ENCODE peak calls at places on chromosomes 2 and 18, in seven cellular contexts. V is GM23338, U is GM12878, Q is HCT116, N is Panc1, R is SK-N-SH, A is A549. T is an unnamed sample.

GRCh38 chr2:105894327-105894944 is 149.7 kb downstream of the NCK2 start:
- DNase-seq in U (no peak), V (no peak), Q (no peak), R (no peak), A (no peak), N (no peak), T (no peak)

GRCh38 chr2:159164457-159164894 is 122.0 kb downstream of the WDSUB1 start:
- DNase-seq in V (no peak), N (no peak), R (no peak), A (no peak), Q (no peak), U (no peak), T (no peak)

GRCh38 chr2:168075446-168075845 is 171.9 kb downstream of the STK39 start:
- DNase-seq in Q (no peak), R (no peak), V (no peak), N (no peak), A (no peak), U (no peak), T (no peak)

GRCh38 chr2:199940373-199940772 is 14.9 kb downstream of the TYW5 start:
- DNase-seq in V (peak; percentile 59), Q (peak; percentile 21), A (peak; percentile 41), R (peak; percentile 14), U (no peak), N (no peak), T (no peak)

GRCh38 chr2:38407111-38407682 is 30.1 kb upstream of the ATL2 start:
- DNase-seq in U (no peak), R (no peak), N (no peak), V (no peak), Q (no peak), A (no peak), T (no peak)

GRCh38 chr2:94874277-94874997 is 3.2 kb downstream of the TEKT4 start:
- DNase-seq in V (peak; percentile 91), U (no peak), N (peak; percentile 32), R (peak; percentile 89), Q (peak; percentile 24), A (peak; percentile 58), T (peak; percentile 89)

GRCh38 chr2:129717560-129718128 is 261.8 kb upstream of the RAB6C start:
- DNase-seq in V (no peak), A (no peak), U (no peak), Q (no peak), R (no peak), N (no peak), T (no peak)

GRCh38 chr18:24805156-24805555 is 344.7 kb downstream of the HRH4 start:
- DNase-seq in V (no peak), U (no peak), R (no peak), A (no peak), N (no peak), Q (no peak), T (no peak)

GRCh38 chr2:1728821-1729220 is 15.5 kb downstream of the PXDN start:
- DNase-seq in N (no peak), A (no peak), V (peak; percentile 79), Q (no peak), R (peak; percentile 87), U (no peak), T (no peak)

GRCh38 chr2:64807417-64807816 is 153.7 kb upstream of the SERTAD2 start:
- DNase-seq in U (peak; percentile 53), V (no peak), N (no peak), A (peak; percentile 84), R (no peak), Q (peak; percentile 70), T (no peak)

GRCh38 chr2:67631474-67631873 is 234.3 kb downstream of the ETAA1 start:
- DNase-seq in Q (no peak), U (no peak), A (no peak), N (no peak), R (no peak), V (peak; percentile 7), T (no peak)

GRCh38 chr18:79442508-79443221 is 46.9 kb downstream of the NFATC1 start:
- DNase-seq in R (no peak), U (no peak), V (no peak), Q (no peak), A (no peak), N (no peak), T (no peak)

GRCh38 chr18:75818336-75818735 is 390.8 kb upstream of the SMIM21 start:
- DNase-seq in Q (no peak), N (no peak), A (no peak), V (no peak), U (no peak), R (no peak), T (no peak)

GRCh38 chr2:227117027-227117426 is 47.0 kb downstream of the COL4A4 start:
- DNase-seq in R (no peak), V (no peak), Q (no peak), U (no peak), A (no peak), N (no peak), T (no peak)

GRCh38 chr2:23256643-23257042 is 128.3 kb upstream of the KLHL29 start:
- DNase-seq in Q (no peak), R (no peak), A (no peak), N (no peak), V (no peak), U (no peak), T (no peak)

GRCh38 chr18:13463526-13463925 is 245.0 kb downstream of the LDLRAD4 start:
- DNase-seq in Q (no peak), N (no peak), U (no peak), V (no peak), A (no peak), R (no peak), T (no peak)

GRCh38 chr18:13465126-13465446 is 246.5 kb downstream of the LDLRAD4 start:
- DNase-seq in N (no peak), A (no peak), U (no peak), V (no peak), Q (no peak), R (no peak), T (no peak)

GRCh38 chr18:13465476-13465875 is 246.9 kb downstream of the LDLRAD4 start:
- DNase-seq in U (no peak), N (no peak), A (no peak), V (no peak), Q (no peak), R (no peak), T (no peak)

GRCh38 chr18:13462686-13463085 is 244.1 kb downstream of the LDLRAD4 start:
- DNase-seq in U (no peak), N (no peak), V (no peak), A (no peak), Q (no peak), R (no peak), T (no peak)

DNA sequence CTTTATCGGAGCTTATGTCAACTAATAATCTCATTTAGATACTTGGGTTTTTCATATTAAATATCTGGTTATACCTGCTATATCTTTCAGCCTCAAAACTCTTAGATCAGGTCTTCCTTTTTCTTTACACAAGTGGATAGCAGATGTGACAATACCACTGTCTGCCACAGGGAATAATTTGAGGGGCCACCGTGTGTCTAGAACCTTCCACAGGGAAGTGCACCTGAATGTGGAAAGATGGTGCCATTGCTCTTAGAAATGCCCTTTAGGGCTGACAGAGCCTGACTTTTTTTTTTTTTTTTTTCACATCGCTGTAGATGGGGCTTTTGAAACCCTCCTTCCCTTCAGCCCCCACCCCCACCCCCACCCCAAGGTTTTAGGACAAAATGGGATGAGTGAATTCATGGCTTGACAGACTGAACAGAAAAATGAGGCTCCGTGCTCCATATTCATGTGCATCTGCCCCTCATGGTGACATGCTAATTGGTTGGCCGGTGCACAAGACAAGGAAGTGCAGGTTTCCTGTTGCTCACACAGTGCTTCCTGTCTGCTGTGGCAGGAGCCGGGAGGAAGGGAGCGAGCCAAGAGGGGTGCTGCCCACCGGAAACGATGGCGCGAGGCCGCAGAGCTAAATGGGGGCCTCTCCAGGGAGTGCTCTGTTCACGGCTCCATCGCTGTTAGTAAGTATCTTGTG is 246.0 kb downstream of the LDLRAD4 start:
- DNase-seq in R (no peak), N (no peak), V (no peak), Q (no peak), A (no peak), U (peak; percentile 44), T (peak; percentile 25)
- TF ChIP-seq REST in R (no peak), N (no peak), V (no peak), Q (no peak), A (no peak), U (no peak), T (no peak)

DNA sequence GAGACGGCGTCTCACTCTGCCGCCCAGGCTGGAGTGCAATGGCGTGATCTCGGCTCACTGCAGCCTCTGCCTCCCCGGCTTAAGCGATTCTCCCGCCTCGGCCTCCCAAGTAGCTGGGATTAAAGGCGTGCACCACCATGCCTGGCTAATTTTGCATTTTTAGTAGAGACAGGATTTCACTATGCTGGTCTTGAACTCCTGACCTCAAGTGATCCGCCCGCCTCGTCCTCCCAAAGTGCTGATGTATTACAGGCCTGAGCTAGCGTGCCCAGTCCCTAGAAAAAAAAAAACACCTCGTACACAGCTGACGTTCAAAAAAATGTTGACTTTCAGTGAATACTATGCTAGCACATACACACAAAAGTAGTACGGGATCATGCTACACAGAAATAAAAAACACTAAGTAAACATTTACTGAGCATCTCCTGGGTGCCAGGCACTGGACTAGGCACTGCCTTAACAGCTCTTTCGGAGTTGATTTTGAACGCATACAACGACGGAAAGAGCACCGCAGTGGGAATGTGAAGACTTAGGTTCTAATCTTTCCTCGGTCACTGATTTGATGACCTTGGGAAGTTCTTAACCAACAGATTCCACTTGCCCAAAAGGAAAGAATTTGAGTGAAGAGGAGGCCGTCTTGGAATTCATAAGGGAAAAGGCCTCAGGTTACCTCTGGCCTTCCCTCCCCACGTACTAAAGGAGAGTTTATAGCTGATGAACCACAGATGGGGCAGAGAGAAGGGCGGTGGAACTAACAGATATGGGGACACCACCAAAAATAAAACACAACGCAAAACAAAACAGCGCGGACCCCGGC is 1.1 kb downstream of the DNAJC27 start:
- DNase-seq in N (no peak), U (no peak), A (peak; percentile 35), Q (no peak), V (peak; percentile 41), R (no peak), T (no peak)
- TF ChIP-seq REST in N (no peak), U (no peak), A (no peak), Q (no peak), V (no peak), R (no peak), T (no peak)

DNA sequence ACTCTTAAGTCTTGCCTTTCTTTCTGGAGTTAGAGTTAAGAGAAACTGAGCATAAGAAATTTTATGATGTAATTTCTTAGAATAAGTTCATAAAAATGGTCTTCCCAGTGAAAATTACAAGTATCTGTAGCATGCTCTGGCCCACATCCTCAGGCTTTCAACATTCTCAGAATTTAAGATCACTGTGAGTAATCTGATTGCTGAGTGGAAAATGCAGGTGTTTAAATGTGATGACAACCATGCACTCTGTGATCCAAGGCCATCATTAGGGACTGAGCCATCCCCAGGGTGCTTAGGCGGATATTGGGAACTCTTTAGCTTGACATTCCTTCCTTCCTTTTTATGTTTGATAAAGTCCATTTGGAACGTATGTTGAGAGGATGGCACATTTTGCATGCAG is 95.5 kb downstream of the ARL4C start:
- DNase-seq in V (no peak), R (no peak), A (no peak), Q (no peak), N (no peak), U (no peak), T (no peak)
- TF ChIP-seq REST in V (no peak), R (no peak), A (no peak), Q (no peak), N (no peak), U (no peak), T (no peak)

DNA sequence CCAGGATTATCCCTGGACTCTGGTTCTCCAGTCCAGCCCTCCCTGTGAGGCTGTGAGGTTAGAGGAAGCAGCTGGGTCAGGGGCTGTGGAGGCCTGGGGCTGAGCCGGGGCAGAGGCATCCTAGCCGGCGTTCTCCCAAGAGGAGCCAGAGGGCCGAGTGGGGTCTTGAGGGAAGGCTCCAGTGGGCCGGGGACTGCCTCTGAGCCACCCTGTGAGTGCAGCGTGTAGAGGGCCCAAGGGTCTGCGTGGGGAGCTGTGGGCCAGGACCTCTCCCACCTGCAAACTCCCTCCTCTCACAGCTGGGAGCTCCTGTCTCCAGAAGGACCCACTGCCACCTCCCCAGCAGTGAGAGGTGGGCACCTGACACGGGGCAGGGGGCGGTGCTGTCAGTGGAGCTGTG is 41.0 kb downstream of the GLI2 start:
- DNase-seq in A (no peak), V (no peak), U (no peak), Q (no peak), R (no peak), N (no peak), T (no peak)
- TF ChIP-seq REST in A (no peak), V (no peak), U (no peak), Q (no peak), R (no peak), N (no peak), T (no peak)